ENCODE peak calls at places on chromosome 1, in ten cellular contexts. Y is CD8-positive, alpha-beta T cell; J is NT2/D1; C is gastrocnemius medialis; V is IMR-90; Z is upper lobe of right lung; S is spleen; R is brain microvascular endothelial cell; E is CD4-positive, CD25-positive, alpha-beta regulatory T cell; H is pancreas. W is an unnamed sample. For H3K36me3, the result is how much of the 10 kb centered on the place peaks cover.

GRCh38 chr1:81174811-81175476 is 625.8 kb upstream of the ADGRL2 start:
- DNase-seq in Y (no peak), J (no peak), C (no peak), V (peak), Z (no peak), S (no peak), R (peak), E (no peak), H (no peak), W (no peak)

GRCh38 chr1:95061445-95062006 is 11.2 kb downstream of the ALG14 start:
- DNase-seq in Y (no peak), J (no peak), C (no peak), V (no peak), Z (no peak), S (no peak), R (no peak), E (no peak), H (peak), W (no peak)

GRCh38 chr1:119713538-119714456 is 2.1 kb downstream of the PHGDH start:
- DNase-seq in Y (no peak), J (peak), C (no peak), V (peak), Z (no peak), S (no peak), R (no peak), E (no peak), H (no peak), W (no peak)

GRCh38 chr1:239558992-239559391 is 172.6 kb downstream of the CHRM3 start:
- DNase-seq in Y (no peak), J (no peak), C (no peak), V (no peak), Z (no peak), S (no peak), R (no peak), E (no peak), H (no peak), W (no peak)

GRCh38 chr1:12712929-12713328 is 3.0 kb upstream of the AADACL3 start:
- DNase-seq in Y (no peak), J (no peak), C (no peak), V (no peak), Z (no peak), S (no peak), R (no peak), E (no peak), H (no peak), W (no peak)

GRCh38 chr1:239858058-239858457 is 233.6 kb upstream of the FMN2 start:
- DNase-seq in Y (no peak), J (no peak), C (no peak), V (no peak), Z (no peak), S (no peak), R (no peak), E (no peak), H (no peak), W (no peak)

GRCh38 chr1:177913762-177914540 is 55.9 kb downstream of the SEC16B start:
- DNase-seq in Y (no peak), J (peak), C (no peak), V (peak), Z (no peak), S (no peak), R (peak), E (no peak), H (peak), W (no peak)

GRCh38 chr1:198102454-198102791 is 54.4 kb upstream of the NEK7 start:
- DNase-seq in Y (no peak), J (no peak), C (no peak), V (peak), Z (no peak), S (no peak), R (no peak), E (no peak), H (no peak), W (no peak)

GRCh38 chr1:83545450-83545849 is 453.5 kb downstream of the TTLL7 start:
- DNase-seq in Y (no peak), J (peak), C (no peak), V (no peak), Z (no peak), S (no peak), R (no peak), E (no peak), H (no peak), W (no peak)

DNA sequence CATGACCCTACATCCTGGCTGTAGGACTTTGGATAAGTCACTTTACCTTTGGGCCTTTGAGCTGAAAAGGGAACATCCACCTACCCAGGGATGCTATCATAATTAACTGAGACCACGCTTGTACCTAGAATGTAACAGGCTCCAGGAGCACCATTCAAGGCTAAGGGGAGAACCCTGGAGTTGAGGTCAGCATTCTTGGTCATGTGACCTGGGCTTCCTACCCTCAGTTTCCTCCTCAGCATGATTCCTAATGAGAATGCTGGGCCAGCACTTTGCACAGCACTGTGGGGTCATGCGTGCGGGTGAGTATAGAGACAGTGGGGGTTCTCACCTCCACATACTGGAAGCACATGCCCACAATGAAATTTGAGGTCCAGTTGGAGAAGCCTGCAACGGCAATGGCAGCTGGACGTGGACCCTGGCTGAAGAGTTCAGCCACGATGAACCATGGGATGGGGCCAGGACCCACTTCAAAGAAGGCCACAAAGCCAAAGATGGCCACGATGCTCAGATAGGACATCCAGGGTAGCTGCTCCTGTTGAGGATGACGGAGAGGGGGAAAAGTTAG is 31.3 kb downstream of the SLC2A1 start:
- DNase-seq in Y (no peak), J (no peak), C (no peak), V (no peak), Z (peak), S (peak), R (no peak), E (no peak), H (no peak), W (no peak)
- H3K36me3 ChIP-seq in Y (under half), J (half or more), C (under half), V (half or more), Z (under half), S (under half), R (half or more), E (under half), H (under half), W (under half)

GRCh38 chr1:162703708-162704107 is 71.4 kb downstream of the DDR2 start:
- DNase-seq in Y (no peak), J (no peak), C (no peak), V (no peak), Z (no peak), S (no peak), R (no peak), E (no peak), H (no peak), W (peak)
- H3K4me3 ChIP-seq in Y (no peak), J (no peak), C (no peak), V (no peak), Z (no peak), S (no peak), R (no peak), E (no peak), H (no peak), W (no peak)

DNA sequence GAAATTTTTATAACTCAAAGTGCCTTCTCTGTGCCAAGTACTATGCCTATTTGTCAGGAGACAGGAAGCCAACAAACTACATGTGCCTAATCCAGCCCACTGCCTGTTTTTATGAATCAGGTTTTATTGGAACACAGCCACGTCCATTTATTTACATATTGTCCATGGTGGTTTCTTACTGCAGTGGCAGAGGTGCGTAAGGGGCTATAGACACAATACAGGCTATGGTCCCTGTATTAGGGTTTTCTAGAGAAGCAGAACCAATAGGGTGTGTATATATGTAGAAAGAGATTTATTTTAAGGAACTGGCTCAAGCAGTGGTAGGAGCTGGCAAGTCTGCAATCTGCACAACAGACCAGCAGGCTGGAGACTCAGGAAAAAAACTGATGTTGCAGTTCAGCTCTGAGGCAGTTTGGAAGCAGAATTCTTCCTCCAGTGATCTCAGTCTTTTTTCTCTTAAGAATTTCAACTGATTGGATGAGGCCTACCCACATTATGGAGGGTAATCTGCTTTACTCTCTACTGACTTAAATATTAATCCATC is 15.4 kb downstream of the PPIE start:
- DNase-seq in Y (no peak), J (no peak), C (no peak), V (peak), Z (no peak), S (no peak), R (no peak), E (no peak), H (no peak), W (no peak)
- H3K36me3 ChIP-seq in Y (half or more), J (half or more), C (under half), V (half or more), Z (half or more), S (half or more), R (half or more), E (half or more), H (under half), W (under half)

DNA sequence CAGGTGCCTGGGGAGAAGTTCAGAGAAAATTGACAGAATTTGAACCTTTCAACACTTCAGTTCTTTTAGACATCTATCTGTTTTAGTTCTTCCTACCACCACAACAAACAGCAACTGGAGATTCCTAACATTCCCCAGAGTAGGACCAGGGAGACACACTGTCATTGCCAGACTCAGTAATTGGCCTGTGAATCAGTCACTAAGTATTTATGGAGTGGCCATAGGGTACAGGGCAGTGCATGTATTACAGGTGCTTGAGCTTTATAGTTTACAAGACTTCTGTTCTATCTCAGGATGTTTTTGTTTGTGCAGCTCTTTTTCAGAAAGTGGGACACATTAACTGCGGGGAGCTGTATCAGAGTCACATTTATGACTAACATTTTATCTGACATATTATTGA is 1.7 kb downstream of the CDC14A start:
- DNase-seq in Y (no peak), J (no peak), C (no peak), V (peak), Z (no peak), S (no peak), R (peak), E (no peak), H (no peak), W (no peak)
- H3K4me3 ChIP-seq in Y (peak), J (peak), C (peak), V (peak), Z (peak), S (peak), R (no peak), E (peak), H (no peak), W (peak)

GRCh38 chr1:113095790-113096455 is 22.9 kb downstream of the LRIG2 start:
- DNase-seq in Y (no peak), J (no peak), C (no peak), V (no peak), Z (no peak), S (no peak), R (no peak), E (no peak), H (no peak), W (no peak)

GRCh38 chr1:113091988-113092602 is 19.1 kb downstream of the LRIG2 start:
- DNase-seq in Y (no peak), J (no peak), C (no peak), V (peak), Z (no peak), S (no peak), R (no peak), E (no peak), H (no peak), W (no peak)

GRCh38 chr1:113101588-113101987 is 28.6 kb downstream of the LRIG2 start:
- DNase-seq in Y (no peak), J (no peak), C (no peak), V (peak), Z (no peak), S (no peak), R (peak), E (no peak), H (no peak), W (no peak)

GRCh38 chr1:113094506-113094905 is 21.5 kb downstream of the LRIG2 start:
- DNase-seq in Y (no peak), J (peak), C (no peak), V (peak), Z (no peak), S (no peak), R (no peak), E (no peak), H (no peak), W (no peak)

DNA sequence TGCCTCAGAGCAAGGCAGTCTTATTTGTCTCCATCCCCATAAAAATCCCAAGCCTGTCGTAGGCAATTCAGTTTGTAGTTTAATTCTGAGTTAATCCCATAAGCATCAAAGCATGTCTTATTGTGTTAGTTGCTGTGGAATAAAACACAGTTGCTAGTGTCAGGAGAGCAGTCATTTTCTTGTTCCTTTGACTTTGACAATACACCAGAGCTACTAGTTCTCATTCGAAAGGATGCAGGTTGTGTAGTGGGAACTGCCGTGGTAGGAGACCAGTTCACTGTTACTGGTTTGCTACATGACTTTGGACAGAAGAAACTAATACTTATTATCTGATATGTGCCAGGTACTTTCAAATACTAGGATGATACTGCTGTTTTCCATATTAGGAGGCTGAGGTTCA is 23.5 kb downstream of the LRIG2 start:
- DNase-seq in Y (no peak), J (no peak), C (no peak), V (no peak), Z (no peak), S (no peak), R (no peak), E (no peak), H (no peak), W (no peak)
- H3K36me3 ChIP-seq in Y (under half), J (half or more), C (under half), V (under half), Z (half or more), S (half or more), R (half or more), E (half or more), H (under half), W (half or more)

DNA sequence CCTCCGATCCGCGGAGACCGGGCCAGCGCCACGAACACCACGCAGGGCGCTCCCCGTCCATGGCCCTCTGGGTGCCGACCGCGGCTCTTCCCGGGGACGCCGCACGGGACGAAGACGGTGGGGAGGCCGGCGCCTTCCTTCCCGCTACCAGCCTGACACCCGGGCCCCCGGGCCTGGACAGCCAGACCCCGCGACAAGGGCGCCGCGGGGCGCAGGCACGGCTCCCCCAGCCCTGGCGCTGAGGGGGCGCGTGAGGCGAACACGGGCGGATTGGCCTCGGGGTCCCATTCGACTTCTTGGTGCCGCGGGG is 629 bp upstream of the NOC2L start:
- DNase-seq in Y (no peak), J (no peak), C (no peak), V (no peak), Z (no peak), S (no peak), R (no peak), E (no peak), H (no peak), W (no peak)
- H3K4me3 ChIP-seq in Y (peak), J (no peak), C (peak), V (no peak), Z (peak), S (peak), R (peak), E (no peak), H (peak), W (peak)

GRCh38 chr1:66940968-66941367 is 16.2 kb downstream of the MIER1 start:
- DNase-seq in Y (no peak), J (no peak), C (no peak), V (peak), Z (no peak), S (no peak), R (peak), E (no peak), H (no peak), W (no peak)

GRCh38 chr1:66945316-66945715 is 20.5 kb downstream of the MIER1 start:
- DNase-seq in Y (no peak), J (no peak), C (no peak), V (no peak), Z (no peak), S (no peak), R (no peak), E (no peak), H (no peak), W (no peak)

GRCh38 chr1:66944330-66945274 is 19.8 kb downstream of the MIER1 start:
- DNase-seq in Y (no peak), J (no peak), C (peak), V (peak), Z (no peak), S (peak), R (peak), E (no peak), H (peak), W (peak)

GRCh38 chr1:66947267-66947666 is 22.5 kb downstream of the MIER1 start:
- DNase-seq in Y (no peak), J (no peak), C (no peak), V (peak), Z (no peak), S (no peak), R (no peak), E (no peak), H (no peak), W (no peak)

GRCh38 chr1:66943361-66943969 is 18.7 kb downstream of the MIER1 start:
- DNase-seq in Y (no peak), J (no peak), C (no peak), V (no peak), Z (no peak), S (no peak), R (no peak), E (no peak), H (no peak), W (no peak)
- H3K36me3 ChIP-seq in Y (under half), J (half or more), C (under half), V (under half), Z (under half), S (under half), R (under half), E (under half), H (under half), W (under half)

DNA sequence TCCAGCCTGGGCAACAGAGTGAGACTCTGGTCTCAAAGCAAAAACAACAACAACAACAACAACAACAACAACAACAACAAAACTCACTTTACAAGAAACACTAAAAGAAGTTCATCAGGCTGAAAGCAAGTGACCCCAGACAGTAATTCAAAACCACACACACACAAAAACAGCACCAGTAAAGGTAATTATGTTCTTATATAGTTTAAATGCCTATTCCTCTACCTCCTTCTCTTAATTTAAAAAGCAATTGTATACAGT is 1.7 kb downstream of the C1orf174 start:
- DNase-seq in Y (no peak), J (no peak), C (no peak), V (no peak), Z (no peak), S (no peak), R (no peak), E (no peak), H (no peak), W (no peak)
- H3K4me3 ChIP-seq in Y (no peak), J (peak), C (no peak), V (no peak), Z (no peak), S (no peak), R (no peak), E (no peak), H (no peak), W (no peak)

GRCh38 chr1:96749618-96750017 is 28.0 kb downstream of the PTBP2 start:
- DNase-seq in Y (no peak), J (no peak), C (no peak), V (no peak), Z (no peak), S (no peak), R (no peak), E (no peak), H (no peak), W (no peak)
- H3K36me3 ChIP-seq in Y (under half), J (half or more), C (under half), V (under half), Z (under half), S (under half), R (under half), E (under half), H (under half), W (under half)